ENCODE peak calls at places on chromosome 16, in nine cellular contexts. V is activated effector memory CD4-positive, alpha-beta T cell treated with Interleukin-2 at 50 U/mL for 16 hours; X is stimulated activated CD4-positive, alpha-beta T cell treated with anti-CD3 and anti-CD28 coated beads, Interleukin-4, amount 100 ng/mL, for 4 hours; L is ELR; K is cortex of kidney; F is OCI-M1; R is stimulated activated CD8-positive, alpha-beta memory T cell treated with anti-CD3 and anti-CD28 coated beads, Interleukin-2, amount 100 ng/mL, for 1 hour; P is hippocampal formation; C is tibial artery. Y is an unnamed sample.

GRCh38 chr16:3023669-3024478 is at the start of the genes HCFC1R1 and THOC6:
- DNase-seq in F (peak), L (peak), P (peak), K (peak), R (peak), X (peak), V (peak), C (peak), Y (peak)

GRCh38 chr16:11597737-11598136 is 11.0 kb upstream of the LITAF start:
- DNase-seq in F (no peak), L (no peak), R (no peak), C (no peak), X (no peak), P (no peak), V (no peak), K (no peak), Y (no peak)

GRCh38 chr16:88264641-88265285 is 118.0 kb upstream of the ZNF469 start:
- DNase-seq in L (peak), F (peak), V (peak), K (no peak), P (no peak), C (peak), X (peak), R (no peak), Y (no peak)

GRCh38 chr16:2811703-2812471 is 5.2 kb upstream of the PRSS21 start:
- DNase-seq in F (no peak), X (no peak), P (no peak), K (no peak), C (no peak), L (no peak), R (no peak), V (no peak), Y (no peak)

GRCh38 chr16:1830213-1830612 is 3.2 kb downstream of the FAHD1 start:
- DNase-seq in C (no peak), P (no peak), X (no peak), F (no peak), K (no peak), V (no peak), L (no peak), R (no peak), Y (no peak)

GRCh38 chr16:30927789-30928378 is 4.5 kb downstream of the FBXL19 start:
- DNase-seq in C (no peak), F (peak), L (peak), V (no peak), P (peak), R (no peak), X (peak), K (no peak), Y (peak)

GRCh38 chr16:25157476-25157875 is 45.9 kb downstream of the LCMT1 start:
- DNase-seq in P (no peak), C (no peak), V (no peak), F (no peak), R (no peak), X (no peak), K (no peak), L (no peak), Y (no peak)

GRCh38 chr16:5504028-5504758 is 406.6 kb upstream of the EEF2KMT start:
- DNase-seq in F (no peak), R (no peak), K (no peak), L (no peak), P (peak), C (no peak), X (no peak), V (no peak), Y (peak)

GRCh38 chr16:29007865-29008593 is 23.2 kb downstream of the LAT start:
- DNase-seq in R (peak), X (peak), L (peak), K (no peak), C (no peak), P (no peak), F (peak), V (peak), Y (no peak)

GRCh38 chr16:84741351-84741791 is 41.6 kb downstream of the USP10 start:
- DNase-seq in R (no peak), P (peak), K (no peak), C (no peak), X (no peak), L (peak), V (no peak), F (no peak), Y (no peak)

GRCh38 chr16:15610369-15610871 is 32.5 kb downstream of the MARF1 start:
- DNase-seq in X (no peak), V (no peak), L (peak), F (no peak), R (no peak), P (no peak), C (no peak), K (no peak), Y (no peak)

GRCh38 chr16:23213831-23214230 is 31.3 kb downstream of the SCNN1G start:
- DNase-seq in L (no peak), X (no peak), P (no peak), R (no peak), V (no peak), F (peak), K (no peak), C (no peak), Y (no peak)

GRCh38 chr16:81899601-81900000 is 111.7 kb downstream of the SDR42E1 start:
- DNase-seq in R (no peak), L (no peak), X (no peak), P (no peak), F (no peak), K (no peak), C (no peak), V (no peak), Y (no peak)

GRCh38 chr16:78194948-78195347 is 95.5 kb downstream of the WWOX start:
- DNase-seq in L (no peak), X (no peak), F (no peak), V (no peak), C (no peak), K (no peak), P (no peak), R (no peak), Y (no peak)

GRCh38 chr16:86354641-86355040 is 155.7 kb upstream of the FOXF1 start:
- DNase-seq in X (no peak), R (no peak), C (no peak), L (peak), F (no peak), P (no peak), V (no peak), K (no peak), Y (no peak)

GRCh38 chr16:22220714-22221113 is 14.6 kb downstream of the EEF2K start:
- DNase-seq in K (no peak), V (no peak), L (no peak), P (peak), X (no peak), C (peak), R (no peak), F (no peak), Y (no peak)

GRCh38 chr16:21301168-21301894 is 23.2 kb upstream of the CRYM start:
- DNase-seq in L (peak), F (peak), K (no peak), P (no peak), R (no peak), X (peak), C (peak), V (no peak), Y (peak)

GRCh38 chr16:53827741-53828140 is 123.8 kb downstream of the FTO start:
- DNase-seq in R (no peak), F (no peak), X (no peak), P (peak), K (no peak), V (no peak), L (no peak), C (no peak), Y (no peak)

GRCh38 chr16:20865420-20866126 is 34.6 kb downstream of the DCUN1D3 start:
- DNase-seq in V (no peak), K (no peak), P (no peak), X (no peak), R (no peak), L (peak), F (no peak), C (no peak), Y (no peak)

GRCh38 chr16:65975049-65975708 is 391.3 kb upstream of the CDH5 start:
- DNase-seq in R (no peak), X (no peak), C (no peak), P (no peak), V (no peak), K (no peak), L (peak), F (peak), Y (no peak)

GRCh38 chr16:65339062-65339461 is 217.2 kb upstream of the CDH11 start:
- DNase-seq in C (no peak), V (no peak), R (no peak), P (no peak), L (no peak), K (no peak), X (no peak), F (no peak), Y (no peak)

GRCh38 chr16:48426244-48427135 is 41.3 kb upstream of the SIAH1 start:
- DNase-seq in L (no peak), X (no peak), V (no peak), C (no peak), P (no peak), K (no peak), R (no peak), F (no peak), Y (no peak)

GRCh38 chr16:49701867-49702494 is 153.9 kb downstream of the ZNF423 start:
- DNase-seq in V (no peak), F (no peak), R (no peak), L (no peak), P (no peak), K (no peak), X (no peak), C (peak), Y (no peak)

GRCh38 chr16:86824751-86825310 is 246.5 kb downstream of the FOXL1 start:
- DNase-seq in V (no peak), X (no peak), P (no peak), F (no peak), C (no peak), K (no peak), R (no peak), L (no peak), Y (no peak)

GRCh38 chr16:69711115-69711740 is 15.1 kb downstream of the NQO1 start:
- DNase-seq in V (no peak), P (no peak), L (peak), K (no peak), C (no peak), R (no peak), F (no peak), X (no peak), Y (no peak)

GRCh38 chr16:50462793-50463507 is 85.2 kb upstream of the NKD1 start:
- DNase-seq in X (no peak), P (no peak), R (no peak), K (no peak), L (no peak), F (no peak), C (no peak), V (no peak), Y (no peak)

GRCh38 chr16:50146479-50147435 is 6.3 kb upstream of the TENT4B start:
- DNase-seq in P (no peak), F (no peak), C (no peak), L (no peak), X (no peak), K (no peak), V (no peak), R (no peak), Y (no peak)

GRCh38 chr16:32116080-32116479 is 137.0 kb upstream of the TP53TG3D start:
- DNase-seq in C (no peak), F (peak), K (no peak), R (no peak), P (no peak), X (no peak), L (no peak), V (no peak), Y (no peak)

GRCh38 chr16:48535831-48536599 is 74.0 kb downstream of the N4BP1 start:
- DNase-seq in P (no peak), V (no peak), K (no peak), C (peak), F (no peak), R (no peak), X (no peak), L (no peak), Y (no peak)

GRCh38 chr16:55828680-55829079 is 4.2 kb downstream of the CES1 start:
- DNase-seq in X (no peak), P (no peak), V (no peak), L (no peak), R (no peak), K (no peak), F (no peak), C (no peak), Y (no peak)

GRCh38 chr16:47019563-47019962 is 46.1 kb upstream of the DNAJA2 start:
- DNase-seq in F (peak), P (peak), V (no peak), L (peak), R (no peak), C (no peak), K (no peak), X (no peak), Y (no peak)

GRCh38 chr16:81597079-81597658 is 152.6 kb downstream of the CMIP start:
- DNase-seq in K (no peak), F (no peak), X (no peak), V (no peak), R (no peak), C (no peak), L (no peak), P (no peak), Y (no peak)

GRCh38 chr16:57089406-57089805 is 3.0 kb upstream of the CPNE2 start:
- DNase-seq in L (no peak), F (no peak), C (no peak), V (no peak), R (no peak), X (no peak), P (no peak), K (no peak), Y (no peak)

GRCh38 chr16:35642322-35642835 is 2183.0 kb downstream of the TP53TG3F start:
- DNase-seq in C (no peak), V (no peak), K (no peak), X (no peak), P (no peak), L (no peak), F (no peak), R (no peak), Y (no peak)

Y was measured in NCI-H2029 treated with DMSO at 0.1 percent for 48 hours.